ENCODE peak calls at places on chromosomes 11 and 22, in nine cellular contexts. R is T47D; X is naive thymus-derived CD8-positive, alpha-beta T cell; Y is AG09319; L is ELR; G is stimulated activated CD4-positive, alpha-beta T cell treated with anti-CD3 and anti-CD28 coated beads, Interleukin-4, amount 100 ng/mL, for 4 hours; F is germinal center; T is tibial artery; I is astrocyte of the spinal cord. M is an unnamed sample.

GRCh38 chr11:123239371-123240150 is 44.5 kb upstream of the CLMP start:
- DNase-seq in R (no peak), X (no peak), Y (no peak), L (peak), G (no peak), F (no peak), T (no peak), I (peak), M (no peak)

GRCh38 chr11:73141031-73141308 is 1.1 kb downstream of the FCHSD2 start:
- DNase-seq in R (peak), X (no peak), Y (no peak), L (peak), G (no peak), F (peak), T (peak), I (no peak), M (peak)

GRCh38 chr22:37220543-37220968 is 8.3 kb upstream of the SSTR3 start:
- DNase-seq in R (no peak), X (peak), Y (no peak), L (no peak), G (no peak), F (no peak), T (no peak), I (no peak), M (no peak)

GRCh38 chr11:134377876-134378275 is 34.2 kb downstream of the B3GAT1 start:
- DNase-seq in R (no peak), X (no peak), Y (no peak), L (no peak), G (no peak), F (no peak), T (no peak), I (no peak), M (no peak)

GRCh38 chr11:112511906-112512305 is 251.2 kb upstream of the PLET1 start:
- DNase-seq in R (no peak), X (no peak), Y (no peak), L (no peak), G (no peak), F (no peak), T (no peak), I (no peak), M (no peak)

GRCh38 chr11:111018571-111018970 is 227.0 kb upstream of the POU2AF2 start:
- DNase-seq in R (no peak), X (no peak), Y (no peak), L (no peak), G (no peak), F (no peak), T (no peak), I (peak), M (no peak)

GRCh38 chr22:23064381-23065068 is 5.8 kb upstream of the GNAZ start:
- DNase-seq in R (no peak), X (no peak), Y (no peak), L (no peak), G (no peak), F (no peak), T (peak), I (no peak), M (peak)

GRCh38 chr11:78660451-78660850 is 85.8 kb upstream of the NARS2 start:
- DNase-seq in R (no peak), X (no peak), Y (no peak), L (no peak), G (no peak), F (no peak), T (no peak), I (peak), M (peak)